ENCODE peak calls at places on chromosome 16, in seven cellular contexts. One of them, this sample, is unnamed. For H3K4me1, the result is how much of the 10 kb centered on the place peaks cover.

GRCh38 chr16:78962457-78962929 is 638.0 kb downstream of the MAF start:
- DNase-seq in hepatocyte: no peak
- DNase-seq in keratinocyte: no peak
- DNase-seq in right cardiac atrium: no peak
- DNase-seq in heart right ventricle: no peak
- DNase-seq in CD8-positive, alpha-beta memory T cell: no peak
- DNase-seq in esophagus muscularis mucosa: no peak
- DNase-seq in this sample: no peak

GRCh38 chr16:83952940-83953795 is at the start of gene OSGIN1:
- DNase-seq in CD8-positive, alpha-beta memory T cell: peak
- DNase-seq in heart right ventricle: peak
- DNase-seq in right cardiac atrium: peak
- DNase-seq in keratinocyte: peak
- DNase-seq in esophagus muscularis mucosa: peak
- DNase-seq in hepatocyte: peak
- DNase-seq in this sample: peak

GRCh38 chr16:22205577-22206012 is 483 bp upstream of the EEF2K start:
- DNase-seq in right cardiac atrium: no peak
- DNase-seq in esophagus muscularis mucosa: no peak
- DNase-seq in keratinocyte: no peak
- DNase-seq in CD8-positive, alpha-beta memory T cell: no peak
- DNase-seq in hepatocyte: no peak
- DNase-seq in heart right ventricle: no peak
- DNase-seq in this sample: no peak

GRCh38 chr16:14502932-14503741 is 126.9 kb downstream of the PARN start:
- DNase-seq in keratinocyte: peak
- DNase-seq in heart right ventricle: no peak
- DNase-seq in right cardiac atrium: no peak
- DNase-seq in esophagus muscularis mucosa: peak
- DNase-seq in hepatocyte: no peak
- DNase-seq in CD8-positive, alpha-beta memory T cell: no peak
- DNase-seq in this sample: no peak

GRCh38 chr16:53022374-53022773 is 30.3 kb downstream of the CHD9NB start:
- DNase-seq in CD8-positive, alpha-beta memory T cell: no peak
- DNase-seq in right cardiac atrium: peak
- DNase-seq in heart right ventricle: no peak
- DNase-seq in keratinocyte: no peak
- DNase-seq in hepatocyte: peak
- DNase-seq in esophagus muscularis mucosa: no peak
- DNase-seq in this sample: peak

GRCh38 chr16:85205747-85206471 is 93.6 kb upstream of the CIBAR2 start:
- DNase-seq in heart right ventricle: no peak
- DNase-seq in keratinocyte: no peak
- DNase-seq in right cardiac atrium: no peak
- DNase-seq in hepatocyte: peak
- DNase-seq in esophagus muscularis mucosa: no peak
- DNase-seq in CD8-positive, alpha-beta memory T cell: no peak
- DNase-seq in this sample: no peak

GRCh38 chr16:56111100-56111499 is 80.2 kb upstream of the GNAO1 start:
- DNase-seq in CD8-positive, alpha-beta memory T cell: no peak
- DNase-seq in keratinocyte: no peak
- DNase-seq in hepatocyte: no peak
- DNase-seq in right cardiac atrium: no peak
- DNase-seq in esophagus muscularis mucosa: peak
- DNase-seq in heart right ventricle: no peak
- DNase-seq in this sample: no peak

GRCh38 chr16:50103764-50104163 is 38.0 kb downstream of the HEATR3 start:
- DNase-seq in esophagus muscularis mucosa: no peak
- DNase-seq in hepatocyte: peak
- DNase-seq in keratinocyte: no peak
- DNase-seq in heart right ventricle: no peak
- DNase-seq in right cardiac atrium: no peak
- DNase-seq in CD8-positive, alpha-beta memory T cell: no peak
- DNase-seq in this sample: no peak

GRCh38 chr16:27761816-27762215 is 211.9 kb downstream of the KATNIP start:
- DNase-seq in hepatocyte: no peak
- DNase-seq in heart right ventricle: no peak
- DNase-seq in esophagus muscularis mucosa: no peak
- DNase-seq in CD8-positive, alpha-beta memory T cell: no peak
- DNase-seq in right cardiac atrium: no peak
- DNase-seq in keratinocyte: no peak
- DNase-seq in this sample: no peak

GRCh38 chr16:70402916-70403659 is 35.8 kb downstream of the ST3GAL2 start:
- DNase-seq in keratinocyte: no peak
- DNase-seq in right cardiac atrium: no peak
- DNase-seq in CD8-positive, alpha-beta memory T cell: no peak
- DNase-seq in hepatocyte: no peak
- DNase-seq in esophagus muscularis mucosa: no peak
- DNase-seq in heart right ventricle: no peak
- DNase-seq in this sample: no peak

GRCh38 chr16:75614247-75614897 is 8.7 kb downstream of the ADAT1 start:
- DNase-seq in keratinocyte: peak
- DNase-seq in CD8-positive, alpha-beta memory T cell: no peak
- DNase-seq in heart right ventricle: no peak
- DNase-seq in hepatocyte: no peak
- DNase-seq in right cardiac atrium: no peak
- DNase-seq in esophagus muscularis mucosa: no peak
- DNase-seq in this sample: no peak

GRCh38 chr16:66662445-66663194 is 33.9 kb downstream of the CMTM4 start:
- DNase-seq in esophagus muscularis mucosa: no peak
- DNase-seq in heart right ventricle: no peak
- DNase-seq in right cardiac atrium: no peak
- DNase-seq in keratinocyte: no peak
- DNase-seq in hepatocyte: peak
- DNase-seq in CD8-positive, alpha-beta memory T cell: no peak
- DNase-seq in this sample: no peak

GRCh38 chr16:23119570-23119969 is 29.7 kb downstream of the USP31 start:
- DNase-seq in keratinocyte: peak
- DNase-seq in heart right ventricle: no peak
- DNase-seq in CD8-positive, alpha-beta memory T cell: no peak
- DNase-seq in right cardiac atrium: no peak
- DNase-seq in esophagus muscularis mucosa: no peak
- DNase-seq in hepatocyte: no peak
- DNase-seq in this sample: no peak

GRCh38 chr16:49598386-49599170 is 225.0 kb downstream of the C16orf78 start:
- DNase-seq in hepatocyte: no peak
- DNase-seq in CD8-positive, alpha-beta memory T cell: no peak
- DNase-seq in heart right ventricle: no peak
- DNase-seq in right cardiac atrium: no peak
- DNase-seq in esophagus muscularis mucosa: no peak
- DNase-seq in keratinocyte: no peak
- DNase-seq in this sample: no peak

GRCh38 chr16:87601322-87602004 is 845 bp upstream of the JPH3 start:
- DNase-seq in CD8-positive, alpha-beta memory T cell: no peak
- DNase-seq in hepatocyte: no peak
- DNase-seq in keratinocyte: no peak
- DNase-seq in heart right ventricle: no peak
- DNase-seq in esophagus muscularis mucosa: no peak
- DNase-seq in right cardiac atrium: no peak
- DNase-seq in this sample: no peak

GRCh38 chr16:66120656-66121055 is 245.8 kb upstream of the CDH5 start:
- DNase-seq in CD8-positive, alpha-beta memory T cell: no peak
- DNase-seq in hepatocyte: no peak
- DNase-seq in esophagus muscularis mucosa: no peak
- DNase-seq in right cardiac atrium: no peak
- DNase-seq in keratinocyte: no peak
- DNase-seq in heart right ventricle: no peak
- DNase-seq in this sample: no peak

GRCh38 chr16:49901711-49902110 is 45.8 kb upstream of the ZNF423 start:
- DNase-seq in keratinocyte: no peak
- DNase-seq in heart right ventricle: no peak
- DNase-seq in CD8-positive, alpha-beta memory T cell: no peak
- DNase-seq in esophagus muscularis mucosa: no peak
- DNase-seq in hepatocyte: no peak
- DNase-seq in right cardiac atrium: no peak
- DNase-seq in this sample: no peak

GRCh38 chr16:30972872-30973271 is 12.1 kb upstream of the HSD3B7 start:
- DNase-seq in heart right ventricle: no peak
- DNase-seq in right cardiac atrium: no peak
- DNase-seq in hepatocyte: no peak
- DNase-seq in esophagus muscularis mucosa: no peak
- DNase-seq in CD8-positive, alpha-beta memory T cell: no peak
- DNase-seq in keratinocyte: no peak
- DNase-seq in this sample: no peak

GRCh38 chr16:76819517-76819916 is 371.5 kb upstream of the MON1B start:
- DNase-seq in keratinocyte: no peak
- DNase-seq in hepatocyte: no peak
- DNase-seq in esophagus muscularis mucosa: no peak
- DNase-seq in CD8-positive, alpha-beta memory T cell: no peak
- DNase-seq in heart right ventricle: no peak
- DNase-seq in right cardiac atrium: no peak
- DNase-seq in this sample: no peak

GRCh38 chr16:12611006-12611477 is 192.6 kb downstream of the CPPED1 start:
- DNase-seq in hepatocyte: no peak
- DNase-seq in keratinocyte: no peak
- DNase-seq in esophagus muscularis mucosa: peak
- DNase-seq in right cardiac atrium: no peak
- DNase-seq in CD8-positive, alpha-beta memory T cell: no peak
- DNase-seq in heart right ventricle: no peak
- DNase-seq in this sample: no peak

GRCh38 chr16:17380613-17381012 is 90.1 kb downstream of the XYLT1 start:
- DNase-seq in keratinocyte: no peak
- DNase-seq in right cardiac atrium: no peak
- DNase-seq in CD8-positive, alpha-beta memory T cell: no peak
- DNase-seq in heart right ventricle: no peak
- DNase-seq in hepatocyte: no peak
- DNase-seq in esophagus muscularis mucosa: no peak
- DNase-seq in this sample: no peak

GRCh38 chr16:17382514-17382913 is 88.2 kb downstream of the XYLT1 start:
- DNase-seq in hepatocyte: no peak
- DNase-seq in right cardiac atrium: no peak
- DNase-seq in CD8-positive, alpha-beta memory T cell: no peak
- DNase-seq in keratinocyte: no peak
- DNase-seq in heart right ventricle: no peak
- DNase-seq in esophagus muscularis mucosa: no peak
- DNase-seq in this sample: no peak

GRCh38 chr16:17381784-17382183 is 89.0 kb downstream of the XYLT1 start:
- DNase-seq in heart right ventricle: no peak
- DNase-seq in esophagus muscularis mucosa: no peak
- DNase-seq in hepatocyte: no peak
- DNase-seq in CD8-positive, alpha-beta memory T cell: no peak
- DNase-seq in keratinocyte: no peak
- DNase-seq in right cardiac atrium: no peak
- DNase-seq in this sample: no peak

GRCh38 chr16:17377360-17378324 is 93.1 kb downstream of the XYLT1 start:
- DNase-seq in hepatocyte: no peak
- DNase-seq in keratinocyte: no peak
- DNase-seq in right cardiac atrium: no peak
- DNase-seq in esophagus muscularis mucosa: no peak
- DNase-seq in CD8-positive, alpha-beta memory T cell: no peak
- DNase-seq in heart right ventricle: no peak
- DNase-seq in this sample: no peak

GRCh38 chr16:17379121-17379571 is 91.6 kb downstream of the XYLT1 start:
- DNase-seq in esophagus muscularis mucosa: no peak
- DNase-seq in keratinocyte: no peak
- DNase-seq in heart right ventricle: peak
- DNase-seq in hepatocyte: peak
- DNase-seq in right cardiac atrium: peak
- DNase-seq in CD8-positive, alpha-beta memory T cell: no peak
- DNase-seq in this sample: peak
- H3K4me1 ChIP-seq in esophagus muscularis mucosa: half or more
- H3K4me1 ChIP-seq in keratinocyte: under half
- H3K4me1 ChIP-seq in heart right ventricle: under half
- H3K4me1 ChIP-seq in hepatocyte: under half
- H3K4me1 ChIP-seq in right cardiac atrium: under half
- H3K4me1 ChIP-seq in CD8-positive, alpha-beta memory T cell: under half
- H3K4me1 ChIP-seq in this sample: under half

DNA sequence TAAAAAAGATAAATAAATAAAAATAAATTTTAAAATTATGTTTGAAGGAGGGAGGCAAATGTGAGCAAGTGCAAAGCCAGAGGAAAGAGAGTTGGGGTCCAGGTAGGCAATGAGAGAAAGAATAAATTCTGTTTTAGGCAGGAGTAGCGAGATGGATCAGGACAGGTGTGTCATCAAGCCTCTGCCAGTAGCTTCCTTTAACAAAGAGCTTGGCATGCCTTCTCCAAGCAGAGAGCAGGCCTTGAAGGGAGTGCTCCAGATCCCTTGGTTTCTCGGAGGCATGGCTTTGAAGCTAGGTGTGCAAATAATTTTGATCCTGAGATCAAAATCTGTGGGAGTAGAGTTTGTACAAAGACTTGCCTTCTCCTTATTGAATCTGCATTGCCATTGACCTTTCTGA is 33.4 kb downstream of the IQCK start:
- DNase-seq in keratinocyte: no peak
- DNase-seq in right cardiac atrium: no peak
- DNase-seq in CD8-positive, alpha-beta memory T cell: no peak
- DNase-seq in heart right ventricle: no peak
- DNase-seq in hepatocyte: no peak
- DNase-seq in esophagus muscularis mucosa: no peak
- DNase-seq in this sample: no peak
- H3K4me3 ChIP-seq in keratinocyte: no peak
- H3K4me3 ChIP-seq in right cardiac atrium: no peak
- H3K4me3 ChIP-seq in CD8-positive, alpha-beta memory T cell: no peak
- H3K4me3 ChIP-seq in heart right ventricle: no peak
- H3K4me3 ChIP-seq in hepatocyte: no peak
- H3K4me3 ChIP-seq in esophagus muscularis mucosa: no peak
- H3K4me3 ChIP-seq in this sample: no peak

GRCh38 chr16:57178793-57179212 is 7.0 kb downstream of the PSME3IP1 start:
- DNase-seq in CD8-positive, alpha-beta memory T cell: no peak
- DNase-seq in right cardiac atrium: no peak
- DNase-seq in hepatocyte: no peak
- DNase-seq in esophagus muscularis mucosa: no peak
- DNase-seq in keratinocyte: no peak
- DNase-seq in heart right ventricle: no peak
- DNase-seq in this sample: no peak
- H3K27ac ChIP-seq in CD8-positive, alpha-beta memory T cell: no peak
- H3K27ac ChIP-seq in right cardiac atrium: no peak
- H3K27ac ChIP-seq in hepatocyte: peak
- H3K27ac ChIP-seq in esophagus muscularis mucosa: no peak
- H3K27ac ChIP-seq in keratinocyte: no peak
- H3K27ac ChIP-seq in heart right ventricle: no peak
- H3K27ac ChIP-seq in this sample: no peak

DNA sequence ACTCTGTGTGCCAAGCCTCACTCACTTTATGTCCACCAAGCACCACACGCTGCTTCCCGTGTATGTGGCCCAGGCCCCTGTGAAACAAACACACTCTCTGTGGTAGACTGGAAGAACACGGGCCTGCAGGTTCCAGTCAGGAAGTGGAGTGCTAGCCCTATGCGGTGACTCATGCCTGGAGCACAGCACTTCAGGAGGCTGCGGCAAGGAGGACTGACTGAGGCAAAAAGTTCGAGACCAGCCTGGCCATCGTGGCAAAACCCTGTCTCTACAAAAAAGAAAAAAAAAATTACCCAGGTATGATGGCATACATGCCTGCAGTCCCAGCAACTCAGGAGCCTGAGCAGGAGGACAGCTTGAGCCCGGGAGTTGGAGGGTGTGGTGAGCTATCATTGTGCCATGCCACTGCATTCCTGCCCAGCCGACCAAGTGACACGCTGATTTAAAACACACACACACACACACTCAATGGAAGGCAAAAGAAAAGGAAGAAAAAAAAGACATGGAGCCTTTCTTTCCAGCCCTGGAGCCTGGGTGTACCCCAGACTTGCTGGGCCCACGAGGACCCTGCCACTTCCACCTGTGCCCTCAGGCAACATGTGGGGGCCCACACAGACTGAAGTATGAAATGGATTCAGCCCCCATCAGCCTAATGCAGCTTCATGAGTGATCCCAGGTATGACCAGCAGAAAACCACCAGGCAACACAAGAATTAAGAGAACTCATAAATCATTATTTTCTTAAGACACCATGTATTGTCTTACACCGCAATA is 126.6 kb downstream of the ANKRD11 start:
- DNase-seq in right cardiac atrium: no peak
- DNase-seq in CD8-positive, alpha-beta memory T cell: no peak
- DNase-seq in heart right ventricle: no peak
- DNase-seq in esophagus muscularis mucosa: no peak
- DNase-seq in keratinocyte: peak
- DNase-seq in hepatocyte: peak
- DNase-seq in this sample: no peak
- H3K4me1 ChIP-seq in right cardiac atrium: under half
- H3K4me1 ChIP-seq in CD8-positive, alpha-beta memory T cell: half or more
- H3K4me1 ChIP-seq in heart right ventricle: half or more
- H3K4me1 ChIP-seq in esophagus muscularis mucosa: half or more
- H3K4me1 ChIP-seq in keratinocyte: half or more
- H3K4me1 ChIP-seq in hepatocyte: half or more
- H3K4me1 ChIP-seq in this sample: half or more

This sample was measured in heart left ventricle.